ENCODE peak calls at places on chromosomes 4 and X, in five cellular contexts. One of them, this sample, is unnamed. For H3K79me2 and H3K4me1, the result is how much of the 10 kb centered on the place peaks cover.

GRCh38 chrX:40172169-40172979 is 74.6 kb upstream of the BCOR start:
- DNase-seq in H9: peak
- DNase-seq in mammary epithelial cell: peak
- DNase-seq in OCI-LY7: peak
- DNase-seq in DND-41: no peak
- DNase-seq in this sample: no peak

GRCh38 chrX:108298165-108298602 is 140.0 kb downstream of the COL4A6 start:
- DNase-seq in DND-41: no peak
- DNase-seq in mammary epithelial cell: no peak
- DNase-seq in OCI-LY7: no peak
- DNase-seq in H9: no peak
- DNase-seq in this sample: no peak

GRCh38 chrX:9466711-9467110 is 1.9 kb downstream of the TBL1X start:
- DNase-seq in mammary epithelial cell: no peak
- DNase-seq in DND-41: no peak
- DNase-seq in H9: no peak
- DNase-seq in OCI-LY7: no peak
- DNase-seq in this sample: no peak

GRCh38 chrX:98605941-98606340 is 1722.2 kb downstream of the RPA4 start:
- DNase-seq in mammary epithelial cell: no peak
- DNase-seq in OCI-LY7: no peak
- DNase-seq in DND-41: no peak
- DNase-seq in H9: no peak
- DNase-seq in this sample: no peak

GRCh38 chr4:105107105-105107856 is 39.4 kb upstream of the TET2 start:
- DNase-seq in H9: no peak
- DNase-seq in mammary epithelial cell: no peak
- DNase-seq in OCI-LY7: no peak
- DNase-seq in DND-41: no peak
- DNase-seq in this sample: no peak

GRCh38 chr4:16001484-16001858 is 38.5 kb upstream of the FGFBP2 start:
- DNase-seq in OCI-LY7: peak
- DNase-seq in H9: peak
- DNase-seq in DND-41: peak
- DNase-seq in mammary epithelial cell: peak
- DNase-seq in this sample: peak

GRCh38 chrX:101025126-101025525 is 26.8 kb downstream of the TRMT2B start:
- DNase-seq in OCI-LY7: no peak
- DNase-seq in DND-41: no peak
- DNase-seq in H9: no peak
- DNase-seq in mammary epithelial cell: no peak
- DNase-seq in this sample: no peak

GRCh38 chrX:125710403-125711062 is 390.9 kb downstream of the TEX13C start:
- DNase-seq in H9: no peak
- DNase-seq in OCI-LY7: no peak
- DNase-seq in DND-41: no peak
- DNase-seq in mammary epithelial cell: no peak
- DNase-seq in this sample: no peak

GRCh38 chrX:139086243-139086642 is 374.7 kb upstream of the FGF13 start:
- DNase-seq in DND-41: no peak
- DNase-seq in mammary epithelial cell: no peak
- DNase-seq in OCI-LY7: no peak
- DNase-seq in H9: no peak
- DNase-seq in this sample: no peak

GRCh38 chrX:39453847-39454645 is 643.7 kb downstream of the BCOR start:
- DNase-seq in DND-41: no peak
- DNase-seq in H9: no peak
- DNase-seq in mammary epithelial cell: no peak
- DNase-seq in OCI-LY7: no peak
- DNase-seq in this sample: no peak

GRCh38 chrX:107541244-107541643 is 87.1 kb upstream of the PRPS1 start:
- DNase-seq in OCI-LY7: peak
- DNase-seq in DND-41: no peak
- DNase-seq in mammary epithelial cell: no peak
- DNase-seq in H9: no peak
- DNase-seq in this sample: no peak

GRCh38 chr4:153409412-153409811 is 56.7 kb upstream of the TMEM131L start:
- DNase-seq in H9: no peak
- DNase-seq in DND-41: no peak
- DNase-seq in OCI-LY7: no peak
- DNase-seq in mammary epithelial cell: peak
- DNase-seq in this sample: no peak

GRCh38 chr4:151730003-151730559 is 30.7 kb downstream of the GATB start:
- DNase-seq in H9: peak
- DNase-seq in OCI-LY7: no peak
- DNase-seq in DND-41: no peak
- DNase-seq in mammary epithelial cell: peak
- DNase-seq in this sample: no peak

DNA sequence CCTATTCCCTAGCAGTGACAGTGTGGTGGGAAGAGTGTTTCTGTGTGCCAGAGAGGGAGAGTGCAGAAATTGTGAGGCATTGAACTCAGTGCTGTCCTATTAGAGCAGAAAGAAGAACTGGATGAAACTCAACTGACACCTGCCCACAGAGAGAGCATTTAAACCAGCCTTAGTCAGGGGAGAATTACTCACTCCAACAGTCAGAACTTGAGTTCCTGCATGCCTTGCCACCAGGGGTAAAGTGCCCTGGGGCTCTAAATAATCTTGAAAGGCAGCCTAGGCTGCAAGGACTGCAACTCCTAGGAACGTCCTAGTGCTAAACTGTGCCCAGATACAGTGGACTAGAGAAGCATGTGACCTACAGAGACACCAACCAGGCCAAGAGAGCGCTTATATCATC is 12.8 kb downstream of the CYSLTR1 start:
- DNase-seq in H9: no peak
- DNase-seq in OCI-LY7: no peak
- DNase-seq in mammary epithelial cell: peak
- DNase-seq in DND-41: no peak
- DNase-seq in this sample: no peak
- H3K79me2 ChIP-seq in H9: under half
- H3K79me2 ChIP-seq in OCI-LY7: under half
- H3K79me2 ChIP-seq in mammary epithelial cell: under half
- H3K79me2 ChIP-seq in DND-41: under half
- H3K79me2 ChIP-seq in this sample: under half

GRCh38 chr4:53783208-53783859 is 192.0 kb upstream of the LNX1 start:
- DNase-seq in OCI-LY7: no peak
- DNase-seq in H9: no peak
- DNase-seq in mammary epithelial cell: no peak
- DNase-seq in DND-41: no peak
- DNase-seq in this sample: no peak

GRCh38 chr4:53786632-53787031 is 195.3 kb upstream of the LNX1 start:
- DNase-seq in H9: no peak
- DNase-seq in DND-41: no peak
- DNase-seq in mammary epithelial cell: no peak
- DNase-seq in OCI-LY7: no peak
- DNase-seq in this sample: no peak

GRCh38 chr4:53788011-53788410 is 196.7 kb upstream of the LNX1 start:
- DNase-seq in DND-41: no peak
- DNase-seq in H9: no peak
- DNase-seq in OCI-LY7: no peak
- DNase-seq in mammary epithelial cell: no peak
- DNase-seq in this sample: no peak

GRCh38 chr4:53784112-53784511 is 192.8 kb upstream of the LNX1 start:
- DNase-seq in DND-41: no peak
- DNase-seq in H9: no peak
- DNase-seq in mammary epithelial cell: no peak
- DNase-seq in OCI-LY7: no peak
- DNase-seq in this sample: no peak

GRCh38 chr4:53785996-53786395 is 194.7 kb upstream of the LNX1 start:
- DNase-seq in H9: no peak
- DNase-seq in DND-41: no peak
- DNase-seq in mammary epithelial cell: no peak
- DNase-seq in OCI-LY7: no peak
- DNase-seq in this sample: no peak
- TF ChIP-seq CTCF in H9: no peak
- TF ChIP-seq CTCF in DND-41: no peak
- TF ChIP-seq CTCF in mammary epithelial cell: no peak
- TF ChIP-seq CTCF in OCI-LY7: no peak
- TF ChIP-seq CTCF in this sample: no peak

GRCh38 chrX:19875051-19875432 is 12.4 kb downstream of the SH3KBP1 start:
- DNase-seq in mammary epithelial cell: no peak
- DNase-seq in DND-41: peak
- DNase-seq in OCI-LY7: no peak
- DNase-seq in H9: no peak
- DNase-seq in this sample: no peak
- H3K4me1 ChIP-seq in mammary epithelial cell: under half
- H3K4me1 ChIP-seq in DND-41: half or more
- H3K4me1 ChIP-seq in OCI-LY7: half or more
- H3K4me1 ChIP-seq in H9: under half
- H3K4me1 ChIP-seq in this sample: under half

DNA sequence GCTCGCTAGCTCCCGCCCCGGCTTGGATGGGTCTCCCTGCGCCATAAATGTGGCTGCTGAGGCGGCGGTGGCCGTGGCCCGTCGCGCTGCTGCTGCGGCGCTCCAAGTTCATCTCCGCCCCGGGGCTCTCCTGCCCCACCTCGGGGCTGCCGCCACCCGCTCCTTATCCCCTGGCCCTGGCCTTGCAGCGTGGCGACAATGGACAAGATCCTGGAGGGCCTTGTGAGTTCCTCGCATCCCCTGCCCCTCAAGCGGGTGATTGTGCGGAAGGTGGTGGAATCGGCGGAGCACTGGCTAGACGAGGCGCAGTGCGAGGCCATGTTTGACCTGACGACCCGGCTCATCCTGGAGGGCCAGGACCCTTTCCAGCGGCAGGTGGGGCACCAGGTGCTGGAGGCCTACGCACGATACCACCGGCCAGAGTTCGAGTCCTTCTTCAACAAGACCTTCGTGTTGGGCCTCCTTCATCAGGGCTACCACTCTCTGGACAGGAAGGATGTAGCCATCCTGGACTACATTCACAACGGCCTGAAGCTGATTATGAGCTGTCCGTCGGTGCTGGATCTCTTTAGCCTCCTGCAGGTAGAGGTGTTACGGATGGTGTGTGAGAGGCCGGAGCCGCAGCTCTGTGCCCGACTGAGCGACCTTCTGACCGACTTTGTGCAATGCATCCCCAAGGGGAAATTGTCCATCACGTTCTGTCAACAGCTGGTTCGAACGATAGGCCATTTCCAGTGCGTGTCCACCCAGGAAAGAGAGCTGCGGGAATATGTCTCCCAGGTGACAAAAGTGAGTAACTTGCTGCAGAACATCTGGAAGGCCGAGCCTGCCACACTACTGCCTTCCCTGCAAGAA is 763 bp downstream of the USP38 start:
- DNase-seq in H9: peak
- DNase-seq in mammary epithelial cell: peak
- DNase-seq in DND-41: no peak
- DNase-seq in OCI-LY7: peak
- DNase-seq in this sample: no peak
- H3K79me2 ChIP-seq in H9: under half
- H3K79me2 ChIP-seq in mammary epithelial cell: half or more
- H3K79me2 ChIP-seq in DND-41: half or more
- H3K79me2 ChIP-seq in OCI-LY7: half or more
- H3K79me2 ChIP-seq in this sample: half or more